ENCODE peak calls at places on chromosomes 16 and 17, in four cellular contexts. P, F, Q and G are unnamed samples.

GRCh38 chr17:78293896-78294295 is 62.5 kb downstream of the TMEM235 start:
- DNase-seq in P (no peak), F (no peak), Q (no peak), G (no peak)

GRCh38 chr17:74546586-74546985 is 671 bp upstream of the CD300C start:
- DNase-seq in F (no peak), P (no peak), Q (no peak), G (no peak)

GRCh38 chr17:27651411-27652345 is 20.7 kb downstream of the LGALS9 start:
- DNase-seq in P (no peak), Q (no peak), F (peak), G (no peak)

GRCh38 chr17:55332296-55333041 is 67.7 kb downstream of the HLF start:
- DNase-seq in Q (no peak), F (no peak), P (no peak), G (no peak)

GRCh38 chr17:12821376-12821940 is 32.2 kb downstream of the ARHGAP44 start:
- DNase-seq in F (no peak), P (no peak), Q (no peak), G (no peak)

GRCh38 chr16:82070656-82071369 is 35.8 kb downstream of the HSD17B2 start:
- DNase-seq in Q (no peak), P (no peak), F (no peak), G (peak)

GRCh38 chr17:59858167-59858790 is 34.5 kb downstream of the TUBD1 start:
- DNase-seq in F (no peak), Q (no peak), P (no peak), G (no peak)

GRCh38 chr17:30173649-30174048 is 57.0 kb downstream of the NSRP1 start:
- DNase-seq in P (no peak), F (no peak), Q (peak), G (no peak)

GRCh38 chr16:81713796-81714195 is 65.3 kb upstream of the PLCG2 start:
- DNase-seq in F (no peak), Q (no peak), P (no peak), G (no peak)

GRCh38 chr16:21283521-21284289 is 5.6 kb upstream of the CRYM start:
- DNase-seq in Q (no peak), P (no peak), F (peak), G (peak)

GRCh38 chr17:8038954-8039610 is at the start of gene ALOX15B:
- DNase-seq in P (no peak), Q (no peak), F (no peak), G (no peak)

GRCh38 chr16:177394-177822 is 928 bp downstream of the HBA1 start:
- DNase-seq in F (no peak), Q (no peak), P (peak), G (no peak)